ENCODE peak calls at places on chromosomes 4 and X, in five cellular contexts. Z, B, T, X and D are unnamed samples.

GRCh38 chr4:1499465-1499864 is 93.2 kb upstream of the NKX1-1 start:
- DNase-seq in B (no peak), T (no peak), Z (no peak), X (no peak), D (no peak)

GRCh38 chr4:41814565-41814964 is 66.0 kb upstream of the PHOX2B start:
- DNase-seq in B (peak), X (no peak), T (no peak), Z (peak), D (no peak)

GRCh38 chr4:159015862-159016261 is 87.0 kb upstream of the RAPGEF2 start:
- DNase-seq in X (no peak), T (no peak), Z (peak), B (no peak), D (no peak)

GRCh38 chr4:77076889-77077635 is 1.3 kb upstream of the CCNI start:
- DNase-seq in X (no peak), Z (no peak), T (no peak), B (no peak), D (no peak)

GRCh38 chrX:1451676-1452496 is 823 bp downstream of the ASMTL start:
- DNase-seq in X (no peak), B (no peak), Z (no peak), T (no peak), D (no peak)

GRCh38 chr4:154503598-154503997 is 12.0 kb upstream of the DCHS2 start:
- DNase-seq in B (no peak), X (no peak), Z (no peak), T (no peak), D (no peak)

GRCh38 chrX:107712231-107713204 is 63.1 kb downstream of the TSC22D3 start:
- DNase-seq in X (peak), Z (peak), B (no peak), T (no peak), D (no peak)

GRCh38 chr4:77073981-77074865 is 1.6 kb downstream of the CCNI start:
- DNase-seq in Z (no peak), T (no peak), B (no peak), X (no peak), D (no peak)

GRCh38 chrX:149185087-149185486 is 320.0 kb downstream of the IDS start:
- DNase-seq in Z (no peak), T (no peak), B (no peak), X (no peak), D (no peak)

GRCh38 chrX:154019061-154019621 is 561 bp downstream of the IRAK1 start:
- DNase-seq in T (no peak), X (no peak), Z (no peak), B (no peak), D (no peak)

GRCh38 chr4:10086506-10087120 is 30.0 kb downstream of the WDR1 start:
- DNase-seq in T (no peak), B (peak), X (no peak), Z (no peak), D (no peak)

GRCh38 chr4:1172971-1173757 is 781 bp upstream of the SPON2 start:
- DNase-seq in X (no peak), B (no peak), T (no peak), Z (peak), D (no peak)

GRCh38 chr4:109735566-109736454 is 5.9 kb upstream of the PLA2G12A start:
- DNase-seq in X (no peak), B (no peak), T (no peak), Z (no peak), D (no peak)

GRCh38 chr4:111209706-111210105 is 586.8 kb upstream of the PITX2 start:
- DNase-seq in T (no peak), B (no peak), X (no peak), Z (no peak), D (no peak)

GRCh38 chrX:41922125-41922521 is 1.2 kb downstream of the CASK start:
- DNase-seq in T (no peak), Z (no peak), X (no peak), B (no peak), D (no peak)

GRCh38 chr4:21649691-21650090 is 298.9 kb downstream of the KCNIP4 start:
- DNase-seq in X (no peak), B (no peak), Z (no peak), T (no peak), D (no peak)

GRCh38 chrX:27808226-27808625 is 436 bp downstream of the MAGEB10 start:
- DNase-seq in T (no peak), Z (no peak), B (no peak), X (no peak), D (no peak)

GRCh38 chrX:19670321-19670750 is 155.0 kb upstream of the MAP3K15 start:
- DNase-seq in T (no peak), B (no peak), Z (peak), X (no peak), D (no peak)

GRCh38 chrX:109716431-109717028 is 16.5 kb downstream of the ACSL4 start:
- DNase-seq in T (no peak), Z (no peak), X (no peak), B (no peak), D (no peak)

GRCh38 chr4:111074523-111075114 is 451.7 kb upstream of the PITX2 start:
- DNase-seq in B (no peak), Z (no peak), X (no peak), T (no peak), D (no peak)

GRCh38 chr4:110540606-110541440 is 64.9 kb downstream of the ENPEP start:
- DNase-seq in Z (peak), B (no peak), X (no peak), T (no peak), D (no peak)

GRCh38 chr4:15040916-15041463 is 38.7 kb downstream of the CPEB2 start:
- DNase-seq in X (no peak), Z (no peak), B (no peak), T (no peak), D (no peak)

GRCh38 chr4:3436048-3436797 is 5.5 kb upstream of the HGFAC start:
- DNase-seq in B (peak), Z (no peak), X (no peak), T (no peak), D (no peak)

GRCh38 chr4:124111922-124112321 is 600.6 kb downstream of the ANKRD50 start:
- DNase-seq in T (no peak), B (no peak), X (no peak), Z (peak), D (no peak)

GRCh38 chrX:15751160-15751819 is 13.2 kb downstream of the CA5B start:
- DNase-seq in X (no peak), B (no peak), Z (peak), T (no peak), D (no peak)

GRCh38 chr4:184732126-184732525 is 1.8 kb downstream of the CENPU start:
- DNase-seq in Z (no peak), T (no peak), X (no peak), B (no peak), D (peak)

GRCh38 chrX:22373094-22373493 is 100.4 kb downstream of the CBLL2 start:
- DNase-seq in Z (no peak), T (no peak), B (no peak), X (no peak), D (no peak)

GRCh38 chrX:16665089-16665488 is 15.1 kb downstream of the S100G start:
- DNase-seq in Z (no peak), B (no peak), X (no peak), T (no peak), D (no peak)

GRCh38 chr4:66555301-66555700 is 885.0 kb upstream of the EPHA5 start:
- DNase-seq in T (no peak), Z (no peak), B (no peak), X (no peak), D (no peak)

GRCh38 chr4:186445040-186445439 is 110.3 kb downstream of the MTNR1A start:
- DNase-seq in Z (no peak), X (no peak), T (no peak), B (no peak), D (no peak)

GRCh38 chrX:30649859-30650258 is 3.4 kb upstream of the GK start:
- DNase-seq in B (no peak), Z (no peak), X (no peak), T (no peak), D (no peak)

GRCh38 chr4:85777908-85778808 is 303.2 kb downstream of the ARHGAP24 start:
- DNase-seq in B (no peak), X (no peak), Z (no peak), T (no peak), D (no peak)